ENCODE peak calls at places on chromosome 1, in ten cellular contexts. A is ovary, I is heart left ventricle, L is GM23248, F is uterus, T is PC-9, U is A549, W is breast epithelium, Z is foreskin fibroblast, G is dorsolateral prefrontal cortex. N is an unnamed sample.

GRCh38 chr1:28775121-28775942 is 36.6 kb upstream of the OPRD1 start:
- DNase-seq in A (peak), I (peak), L (peak), F (peak), T (peak), U (no peak), W (peak), Z (peak), G (peak), N (no peak)

GRCh38 chr1:245177071-245177900 is 22.5 kb downstream of the KIF26B start:
- DNase-seq in A (no peak), I (no peak), L (no peak), F (no peak), T (peak), U (no peak), W (no peak), Z (no peak), G (no peak), N (no peak)

GRCh38 chr1:40638097-40639036 is 27.1 kb downstream of the RIMS3 start:
- DNase-seq in A (no peak), I (no peak), L (peak), F (no peak), T (no peak), U (no peak), W (no peak), Z (no peak), G (no peak), N (no peak)

GRCh38 chr1:207214453-207214852 is 107.0 kb upstream of the CD55 start:
- DNase-seq in A (no peak), I (no peak), L (no peak), F (no peak), T (no peak), U (no peak), W (no peak), Z (no peak), G (no peak), N (no peak)

GRCh38 chr1:193406901-193407300 is 220.5 kb upstream of the B3GALT2 start:
- DNase-seq in A (no peak), I (no peak), L (peak), F (no peak), T (no peak), U (peak), W (no peak), Z (peak), G (no peak), N (no peak)

GRCh38 chr1:192506741-192507155 is 68.8 kb upstream of the RGS1 start:
- DNase-seq in A (no peak), I (no peak), L (peak), F (no peak), T (no peak), U (peak), W (no peak), Z (no peak), G (no peak), N (no peak)

GRCh38 chr1:81670286-81670685 is 130.4 kb upstream of the ADGRL2 start:
- DNase-seq in A (peak), I (peak), L (peak), F (peak), T (peak), U (peak), W (no peak), Z (peak), G (no peak), N (peak)

GRCh38 chr1:94804442-94804837 is 15.7 kb upstream of the SLC44A3 start:
- DNase-seq in A (no peak), I (no peak), L (no peak), F (no peak), T (no peak), U (no peak), W (no peak), Z (no peak), G (no peak), N (no peak)

GRCh38 chr1:54436826-54437225 is 30.6 kb upstream of the SSBP3 start:
- DNase-seq in A (no peak), I (no peak), L (no peak), F (no peak), T (no peak), U (no peak), W (no peak), Z (no peak), G (no peak), N (no peak)

GRCh38 chr1:59701376-59701775 is 113.4 kb upstream of the HOOK1 start:
- DNase-seq in A (no peak), I (no peak), L (peak), F (no peak), T (no peak), U (no peak), W (no peak), Z (peak), G (no peak), N (no peak)

GRCh38 chr1:197799271-197799670 is 24.0 kb upstream of the DENND1B start:
- DNase-seq in A (no peak), I (no peak), L (peak), F (no peak), T (peak), U (no peak), W (no peak), Z (peak), G (no peak), N (peak)

GRCh38 chr1:61642475-61643232 is 82.3 kb downstream of the TM2D1 start:
- DNase-seq in A (no peak), I (no peak), L (no peak), F (no peak), T (peak), U (no peak), W (no peak), Z (no peak), G (no peak), N (no peak)

GRCh38 chr1:188904201-188904600 is 1573.5 kb downstream of the BRINP3 start:
- DNase-seq in A (no peak), I (no peak), L (no peak), F (no peak), T (peak), U (no peak), W (no peak), Z (no peak), G (no peak), N (no peak)

GRCh38 chr1:17016317-17016661 is 4.6 kb upstream of the ATP13A2 start:
- DNase-seq in A (no peak), I (no peak), L (peak), F (no peak), T (no peak), U (no peak), W (no peak), Z (peak), G (no peak), N (no peak)

GRCh38 chr1:111535256-111536191 is 32.1 kb upstream of the ADORA3 start:
- DNase-seq in A (no peak), I (no peak), L (peak), F (peak), T (no peak), U (no peak), W (no peak), Z (no peak), G (no peak), N (no peak)

GRCh38 chr1:10908266-10908665 is 104.2 kb upstream of the TARDBP start:
- DNase-seq in A (no peak), I (peak), L (no peak), F (no peak), T (no peak), U (no peak), W (no peak), Z (no peak), G (no peak), N (no peak)

GRCh38 chr1:57424231-57425027 is 569 bp upstream of the DAB1 start:
- DNase-seq in A (no peak), I (peak), L (peak), F (no peak), T (no peak), U (no peak), W (no peak), Z (peak), G (peak), N (peak)

GRCh38 chr1:192858456-192858855 is 49.6 kb downstream of the RGS2 start:
- DNase-seq in A (no peak), I (no peak), L (no peak), F (no peak), T (no peak), U (no peak), W (no peak), Z (no peak), G (no peak), N (no peak)

GRCh38 chr1:186736971-186737685 is 56.9 kb upstream of the PTGS2 start:
- DNase-seq in A (no peak), I (no peak), L (no peak), F (no peak), T (no peak), U (no peak), W (no peak), Z (no peak), G (no peak), N (no peak)

GRCh38 chr1:116504308-116505156 is 66.3 kb downstream of the CD58 start:
- DNase-seq in A (no peak), I (peak), L (peak), F (no peak), T (peak), U (peak), W (no peak), Z (no peak), G (no peak), N (peak)

GRCh38 chr1:24862775-24863483 is 67.1 kb downstream of the RUNX3 start:
- DNase-seq in A (no peak), I (no peak), L (no peak), F (no peak), T (no peak), U (no peak), W (no peak), Z (no peak), G (no peak), N (no peak)

GRCh38 chr1:53899708-53900107 is 5.7 kb downstream of the DIO1 start:
- DNase-seq in A (no peak), I (no peak), L (no peak), F (no peak), T (no peak), U (no peak), W (no peak), Z (no peak), G (no peak), N (no peak)

GRCh38 chr1:245698860-245699259 is 544.1 kb downstream of the KIF26B start:
- DNase-seq in A (no peak), I (no peak), L (no peak), F (no peak), T (no peak), U (no peak), W (no peak), Z (no peak), G (no peak), N (no peak)

GRCh38 chr1:18176619-18177018 is 69.0 kb downstream of the IGSF21 start:
- DNase-seq in A (no peak), I (no peak), L (no peak), F (no peak), T (no peak), U (no peak), W (no peak), Z (no peak), G (no peak), N (no peak)

GRCh38 chr1:18874600-18874999 is 15.1 kb upstream of the TAS1R2 start:
- DNase-seq in A (no peak), I (no peak), L (no peak), F (no peak), T (no peak), U (no peak), W (no peak), Z (no peak), G (no peak), N (no peak)

GRCh38 chr1:93678966-93679480 is 2.6 kb downstream of the BCAR3 start:
- DNase-seq in A (no peak), I (no peak), L (no peak), F (no peak), T (no peak), U (no peak), W (no peak), Z (no peak), G (no peak), N (no peak)

GRCh38 chr1:215081566-215082531 is 688 bp upstream of the KCNK2 start:
- DNase-seq in A (no peak), I (no peak), L (peak), F (no peak), T (no peak), U (no peak), W (no peak), Z (no peak), G (no peak), N (no peak)

GRCh38 chr1:169779150-169779549 is 15.6 kb downstream of the METTL18 start:
- DNase-seq in A (no peak), I (no peak), L (no peak), F (no peak), T (no peak), U (no peak), W (no peak), Z (no peak), G (no peak), N (no peak)

DNA sequence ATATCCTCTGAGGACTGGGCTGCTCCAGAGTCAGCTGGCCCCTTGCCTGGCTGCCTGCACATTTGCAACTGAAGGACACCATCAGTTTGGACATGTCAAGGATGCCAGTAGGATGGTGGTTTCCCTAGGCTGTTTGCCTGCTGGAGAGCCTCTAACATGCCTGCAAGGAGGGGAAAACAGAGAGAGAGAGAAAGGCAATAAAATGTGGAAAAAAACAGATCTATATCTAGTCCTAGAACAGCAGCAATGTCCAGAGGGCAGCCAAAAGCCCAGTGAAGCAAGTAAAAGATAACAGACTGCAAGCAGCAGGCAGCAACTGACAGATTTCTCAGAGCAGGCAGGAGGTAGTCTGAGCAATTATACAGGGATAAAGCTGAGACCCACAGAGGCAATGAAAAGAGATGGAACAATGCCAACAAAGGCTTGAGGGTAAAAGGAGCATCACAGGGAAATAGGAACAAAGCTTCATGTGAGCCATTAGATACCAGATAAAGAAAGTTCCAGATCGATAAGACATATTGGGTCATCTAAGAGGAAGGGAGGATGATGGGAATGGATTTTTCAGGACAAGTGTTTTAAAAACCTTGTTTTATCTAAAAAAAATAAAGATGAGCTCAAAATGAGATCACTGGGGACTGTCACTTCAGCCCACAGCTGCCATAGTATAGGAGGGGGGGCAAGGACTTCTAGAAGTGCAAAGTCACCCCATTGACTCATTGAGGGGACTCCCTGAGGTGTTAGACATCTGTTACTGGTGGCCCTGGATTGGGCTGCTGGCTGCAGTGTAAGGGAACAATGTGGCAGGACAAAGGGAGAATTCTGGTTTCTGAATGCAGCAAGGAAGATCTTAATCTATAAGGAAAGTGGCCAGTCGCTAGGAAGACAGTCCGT is 38.6 kb upstream of the GADD45A start:
- DNase-seq in A (peak), I (no peak), L (peak), F (peak), T (peak), U (no peak), W (no peak), Z (no peak), G (peak), N (no peak)
- H3K4me3 ChIP-seq in A (no peak), I (no peak), L (no peak), F (no peak), T (no peak), U (no peak), W (no peak), Z (no peak), G (no peak), N (no peak)

GRCh38 chr1:84301759-84302380 is 362 bp downstream of the SAMD13 start:
- DNase-seq in A (no peak), I (no peak), L (peak), F (no peak), T (no peak), U (no peak), W (no peak), Z (no peak), G (no peak), N (no peak)
- H3K4me3 ChIP-seq in A (peak), I (peak), L (peak), F (peak), T (no peak), U (peak), W (peak), Z (no peak), G (peak), N (no peak)

DNA sequence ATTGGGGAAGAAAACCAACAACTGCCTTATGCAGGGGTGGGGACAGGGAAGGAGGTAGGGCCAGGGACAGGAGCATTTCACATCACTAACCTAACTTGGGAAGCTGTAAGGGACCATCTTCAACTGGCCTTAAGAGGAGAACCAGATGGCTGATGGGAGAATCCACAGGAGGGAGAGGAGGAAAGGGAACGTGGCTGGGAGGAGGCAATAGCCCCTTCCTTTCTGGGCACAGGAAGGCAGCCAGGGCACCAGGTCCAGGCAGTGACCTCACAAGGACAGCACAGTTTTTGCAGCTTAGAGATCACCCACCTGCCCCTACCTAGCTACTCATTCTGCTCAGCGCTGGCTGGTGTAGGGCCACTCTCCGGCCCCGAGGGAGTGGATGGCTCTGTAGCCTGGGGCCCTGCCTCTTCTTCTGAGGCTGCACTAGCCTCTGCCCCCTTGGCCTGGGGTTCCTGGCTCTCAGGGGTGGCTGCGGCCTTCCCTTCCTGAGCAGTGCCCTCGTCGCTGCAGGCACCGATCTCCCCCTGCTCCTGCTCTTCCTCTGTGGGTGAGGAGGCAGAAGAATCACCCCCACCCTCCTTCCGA is 1.7 kb downstream of the MARCKSL1 start:
- DNase-seq in A (no peak), I (no peak), L (no peak), F (no peak), T (no peak), U (no peak), W (no peak), Z (no peak), G (no peak), N (no peak)
- H3K4me3 ChIP-seq in A (peak), I (peak), L (peak), F (peak), T (peak), U (peak), W (peak), Z (peak), G (peak), N (peak)

DNA sequence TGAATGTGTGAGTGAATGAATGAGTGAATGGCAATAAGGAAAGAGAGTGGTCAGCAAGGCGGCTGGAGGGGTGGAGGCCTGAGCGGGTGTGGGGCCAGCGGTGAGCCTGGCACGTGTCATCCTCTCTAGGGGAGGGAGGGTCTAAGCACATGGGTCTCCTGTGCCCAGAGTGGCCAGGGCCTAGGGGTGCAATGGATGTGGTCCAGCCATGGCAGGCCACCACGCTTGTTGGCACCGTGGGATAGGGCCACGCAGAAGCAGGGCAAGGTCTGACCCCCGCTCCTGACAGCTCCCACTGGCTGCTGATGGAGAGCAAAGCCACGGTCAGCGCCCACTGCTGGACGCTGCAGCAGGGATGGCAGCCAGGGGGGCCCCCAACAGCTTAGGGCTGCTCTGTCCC is 19.5 kb upstream of the SPSB1 start:
- DNase-seq in A (no peak), I (no peak), L (no peak), F (no peak), T (no peak), U (no peak), W (no peak), Z (no peak), G (no peak), N (no peak)
- H3K4me3 ChIP-seq in A (no peak), I (no peak), L (no peak), F (no peak), T (no peak), U (no peak), W (no peak), Z (no peak), G (no peak), N (no peak)

GRCh38 chr1:110070968-110071307 is 466 bp upstream of the ALX3 start:
- DNase-seq in A (no peak), I (no peak), L (no peak), F (no peak), T (no peak), U (no peak), W (no peak), Z (no peak), G (no peak), N (no peak)

GRCh38 chr1:110068646-110069301 is 1.7 kb downstream of the ALX3 start:
- DNase-seq in A (no peak), I (no peak), L (no peak), F (no peak), T (no peak), U (no peak), W (no peak), Z (no peak), G (no peak), N (no peak)

GRCh38 chr1:110070282-110070967 is at the start of gene ALX3:
- DNase-seq in A (no peak), I (no peak), L (no peak), F (no peak), T (no peak), U (no peak), W (no peak), Z (no peak), G (no peak), N (no peak)

GRCh38 chr1:110067957-110068645 is 2.4 kb downstream of the ALX3 start:
- DNase-seq in A (no peak), I (no peak), L (no peak), F (no peak), T (no peak), U (no peak), W (no peak), Z (no peak), G (peak), N (no peak)

DNA sequence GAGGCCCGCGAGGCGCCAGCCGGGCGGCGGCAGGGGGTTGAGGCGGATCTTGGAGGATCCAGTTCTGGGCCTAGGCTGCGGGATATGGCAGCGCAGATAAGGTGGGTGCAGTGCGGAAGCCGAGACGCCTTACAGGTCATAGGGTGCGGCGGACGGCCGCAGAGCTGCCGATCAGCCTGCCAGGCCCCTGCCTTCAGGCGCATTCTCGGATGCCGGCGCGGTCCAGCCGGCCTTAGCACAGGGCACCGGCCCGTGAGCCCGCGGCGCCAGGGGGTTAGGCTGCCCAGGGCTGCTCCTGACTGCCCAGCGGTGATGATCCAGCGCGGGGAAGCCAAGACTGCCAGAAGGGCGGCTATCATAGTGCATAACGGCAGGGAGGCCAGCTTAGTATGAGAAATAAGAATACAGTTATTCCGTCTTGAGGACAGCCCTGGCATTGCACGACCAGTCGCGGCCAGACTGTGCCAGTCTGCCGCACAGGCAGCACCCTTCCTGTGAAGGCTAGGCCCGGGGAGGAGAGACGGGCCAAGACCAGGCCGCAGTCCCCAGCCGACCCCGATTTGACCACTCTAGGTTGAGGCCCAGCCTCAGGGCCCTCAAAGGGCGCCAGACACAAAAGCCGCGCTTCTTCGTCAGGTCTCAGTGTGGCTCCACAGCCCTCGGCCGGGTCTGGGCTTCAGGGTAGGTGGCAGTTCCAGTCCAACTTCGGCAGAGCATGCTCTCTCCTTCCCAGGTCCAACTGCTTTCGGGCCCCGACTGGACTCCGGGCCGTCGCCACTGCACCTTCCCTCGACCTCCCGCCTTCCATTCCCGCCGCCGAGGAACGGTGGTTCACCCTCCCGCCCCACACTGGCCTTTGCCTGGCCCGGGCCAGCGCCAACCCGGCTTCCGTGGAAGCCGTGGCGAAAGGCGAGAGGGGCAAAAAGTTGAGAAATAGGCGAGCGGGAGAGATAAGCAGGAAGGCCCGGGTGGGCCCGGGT is 880 bp downstream of the ALX3 start:
- DNase-seq in A (no peak), I (no peak), L (no peak), F (no peak), T (no peak), U (no peak), W (no peak), Z (no peak), G (no peak), N (no peak)
- H3K4me3 ChIP-seq in A (no peak), I (peak), L (no peak), F (no peak), T (no peak), U (no peak), W (peak), Z (peak), G (peak), N (no peak)